ENCODE peak calls at places on chromosomes 12 and 14, in five cellular contexts. V, A, J, I and H are unnamed samples.
A peak's percentile ranks its signal among the peaks of the same experiment; 100 is the strongest.

GRCh38 chr12:64006211-64006610 is 161.7 kb downstream of the SRGAP1 start:
- DNase-seq in V (no peak), A (no peak), J (no peak), I (no peak), H (no peak)

GRCh38 chr12:78448692-78449091 is 415.9 kb upstream of the SYT1 start:
- DNase-seq in V (no peak), A (no peak), J (no peak), I (no peak), H (no peak)

GRCh38 chr12:107955966-107956643 is 173.0 kb upstream of the WSCD2 start:
- DNase-seq in V (no peak), A (no peak), J (no peak), I (no peak), H (peak; percentile 14)

GRCh38 chr14:54503476-54503875 is 6.2 kb upstream of the CGRRF1 start:
- DNase-seq in V (no peak), A (no peak), J (no peak), I (peak; percentile 45), H (peak; percentile 92)

GRCh38 chr12:60684988-60685655 is 1089.3 kb downstream of the SLC16A7 start:
- DNase-seq in V (no peak), A (no peak), J (no peak), I (no peak), H (peak; percentile 45)

GRCh38 chr14:49463146-49463545 is 123.0 kb downstream of the RPS29 start:
- DNase-seq in V (no peak), A (no peak), J (no peak), I (no peak), H (no peak)

GRCh38 chr12:98440165-98440581 is 75.2 kb upstream of the TMPO start:
- DNase-seq in V (no peak), A (no peak), J (no peak), I (no peak), H (no peak)

GRCh38 chr14:104450811-104451401 is 128.7 kb upstream of the C14orf180 start:
- DNase-seq in V (no peak), A (peak; percentile 22), J (no peak), I (no peak), H (no peak)

GRCh38 chr12:124321556-124322270 is 26.8 kb downstream of the RFLNA start:
- DNase-seq in V (no peak), A (no peak), J (no peak), I (no peak), H (no peak)

GRCh38 chr12:57152408-57153038 is 5.1 kb upstream of the LRP1-AS start:
- DNase-seq in V (no peak), A (no peak), J (no peak), I (no peak), H (no peak)
- TF ChIP-seq JUND in V (no peak), A (no peak), J (no peak), I (no peak), H (no peak)

GRCh38 chr12:52352951-52353350 is 14.3 kb downstream of the KRT85 start:
- DNase-seq in V (no peak), A (no peak), J (no peak), I (no peak), H (no peak)

GRCh38 chr12:52355181-52355580 is 12.1 kb downstream of the KRT85 start:
- DNase-seq in V (no peak), A (no peak), J (no peak), I (no peak), H (no peak)

GRCh38 chr12:52354197-52354596 is 13.1 kb downstream of the KRT85 start:
- DNase-seq in V (no peak), A (no peak), J (no peak), I (no peak), H (no peak)

GRCh38 chr12:52351196-52352059 is 15.9 kb downstream of the KRT85 start:
- DNase-seq in V (no peak), A (no peak), J (no peak), I (no peak), H (no peak)

GRCh38 chr12:52353766-52354165 is 13.5 kb downstream of the KRT85 start:
- DNase-seq in V (no peak), A (no peak), J (no peak), I (no peak), H (no peak)
- TF ChIP-seq JUND in V (no peak), A (no peak), J (no peak), I (no peak), H (no peak)

GRCh38 chr12:12016284-12017100 is 54.2 kb upstream of the BCL2L14 start:
- DNase-seq in V (no peak), A (no peak), J (no peak), I (no peak), H (no peak)

GRCh38 chr12:12019881-12020280 is 50.9 kb upstream of the BCL2L14 start:
- DNase-seq in V (no peak), A (peak; percentile 14), J (no peak), I (no peak), H (no peak)

GRCh38 chr12:12017135-12017581 is 53.6 kb upstream of the BCL2L14 start:
- DNase-seq in V (no peak), A (no peak), J (peak; percentile 74), I (no peak), H (peak; percentile 6)

GRCh38 chr12:12018454-12018853 is 52.3 kb upstream of the BCL2L14 start:
- DNase-seq in V (no peak), A (no peak), J (no peak), I (no peak), H (no peak)

GRCh38 chr12:12017798-12018197 is 52.9 kb upstream of the BCL2L14 start:
- DNase-seq in V (no peak), A (peak; percentile 59), J (no peak), I (no peak), H (peak; percentile 7)
- TF ChIP-seq JUND in V (no peak), A (no peak), J (no peak), I (no peak), H (no peak)

DNA sequence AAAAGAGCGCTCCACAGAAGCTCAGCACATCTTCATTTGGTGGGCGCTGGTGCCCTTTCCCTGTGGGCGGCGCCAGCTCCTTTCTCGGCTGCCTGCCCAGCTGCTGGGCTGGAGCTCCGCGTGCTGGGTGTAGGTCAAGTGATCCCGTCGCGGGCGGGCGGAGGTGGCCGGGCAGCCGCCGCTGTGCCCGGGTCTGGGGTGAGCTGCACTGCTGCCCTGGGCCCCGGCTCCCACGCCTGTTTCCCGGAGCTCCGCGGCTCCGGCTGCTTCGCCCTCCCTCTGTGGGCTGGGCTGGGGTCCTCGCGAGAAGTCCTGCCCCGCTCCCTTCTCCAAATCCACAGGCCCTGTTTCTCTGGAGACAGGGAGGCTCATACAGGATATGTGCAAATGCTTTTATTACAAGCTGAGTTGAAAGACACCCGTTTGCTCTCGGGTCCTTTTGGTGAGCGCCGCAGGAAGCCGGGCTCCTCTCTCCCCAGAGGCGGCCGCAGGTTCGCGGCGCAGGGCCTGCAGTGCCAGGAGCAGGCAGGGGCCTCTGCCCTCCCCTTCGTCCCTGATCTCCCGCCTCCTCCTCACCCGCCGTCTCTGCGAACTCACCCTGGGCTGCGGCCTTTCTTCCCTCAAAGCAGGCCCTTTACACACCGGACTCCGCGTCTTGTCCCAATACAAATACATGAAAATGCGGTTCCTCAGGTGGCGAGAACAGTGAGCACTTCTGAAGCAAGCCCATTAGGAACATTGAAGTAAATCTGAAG is 67.8 kb upstream of the CAPRIN2 start:
- DNase-seq in V (no peak), A (peak; percentile 79), J (peak; percentile 33), I (no peak), H (peak; percentile 15)
- TF ChIP-seq JUND in V (no peak), A (no peak), J (no peak), I (no peak), H (no peak)

DNA sequence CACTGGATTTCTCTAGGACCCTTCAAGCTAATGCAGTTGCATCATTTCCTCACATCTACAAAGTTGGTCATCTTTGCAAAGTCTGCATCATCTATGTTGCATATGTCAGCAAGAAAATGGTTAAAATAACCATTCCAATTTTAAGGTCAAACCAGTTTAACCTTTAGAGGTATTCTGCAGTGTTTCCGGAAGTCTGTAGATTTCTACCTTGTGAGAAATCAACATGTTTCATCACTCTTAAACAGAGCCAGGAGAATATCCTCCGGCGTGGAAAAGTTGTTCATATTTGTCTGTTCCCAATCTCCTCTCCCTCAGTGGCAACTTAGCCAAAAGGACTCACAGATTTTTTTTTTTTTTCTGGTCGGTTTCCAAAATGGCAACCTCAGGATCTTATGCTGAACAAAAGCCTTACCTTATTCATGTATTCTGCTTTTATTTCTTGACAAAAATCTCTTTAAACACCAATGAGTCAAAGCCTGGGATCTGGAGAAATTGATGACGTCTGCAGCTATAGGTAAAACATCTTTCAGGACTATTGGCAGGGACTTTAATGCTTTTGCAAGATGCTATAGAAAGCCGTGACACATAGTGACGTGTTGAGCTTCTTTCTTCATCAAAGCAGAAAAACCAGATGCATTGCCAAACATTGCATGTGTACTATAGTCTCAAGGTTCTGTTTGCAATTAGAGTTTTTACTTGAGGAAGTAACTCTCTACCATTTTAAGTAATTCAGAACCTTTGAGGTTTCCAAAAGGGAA is 16.0 kb upstream of the CDK17 start:
- DNase-seq in V (no peak), A (no peak), J (no peak), I (no peak), H (peak; percentile 88)
- TF ChIP-seq JUND in V (no peak), A (no peak), J (no peak), I (no peak), H (no peak)

DNA sequence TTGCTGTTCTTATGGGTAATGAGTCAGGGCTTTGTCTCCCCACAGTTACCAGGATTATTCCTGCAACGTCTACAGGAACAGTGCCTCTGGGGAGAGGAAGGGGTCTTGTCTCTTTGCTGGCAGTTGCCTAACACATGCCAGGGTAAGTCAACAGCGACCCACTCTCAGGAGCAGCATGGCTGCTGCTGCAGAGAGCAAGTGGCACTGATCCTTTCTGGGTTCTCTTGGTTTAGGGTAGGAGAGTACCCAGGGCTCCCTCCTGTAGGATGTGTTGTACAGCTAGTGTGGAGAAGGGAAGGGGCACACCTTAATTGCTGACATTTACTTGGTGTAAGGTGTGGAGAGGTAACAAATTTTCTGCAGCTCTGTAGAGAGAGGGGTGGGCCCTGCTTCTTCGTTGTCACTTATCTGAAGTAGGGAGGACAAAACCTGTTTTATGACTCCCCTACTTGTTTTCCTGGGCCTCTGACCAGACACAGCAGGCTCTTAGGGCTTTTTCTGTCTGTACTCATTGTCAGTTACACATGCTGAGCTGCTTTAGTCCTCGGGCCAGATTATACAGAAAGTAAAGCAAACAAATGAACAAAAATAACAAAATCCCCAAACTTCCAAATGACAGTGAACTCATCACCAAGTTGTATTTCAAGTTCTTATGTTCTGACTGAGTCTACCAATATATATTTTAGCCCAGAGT is 168.2 kb downstream of the ACSS3 start:
- DNase-seq in V (no peak), A (peak; percentile 48), J (no peak), I (no peak), H (no peak)
- TF ChIP-seq JUND in V (no peak), A (no peak), J (no peak), I (no peak), H (no peak)

GRCh38 chr14:68040633-68041369 is 221.2 kb downstream of the RAD51B start:
- DNase-seq in V (no peak), A (no peak), J (no peak), I (no peak), H (no peak)

GRCh38 chr14:68042002-68042401 is 222.4 kb downstream of the RAD51B start:
- DNase-seq in V (no peak), A (no peak), J (no peak), I (no peak), H (no peak)

GRCh38 chr14:68043752-68044151 is 224.2 kb downstream of the RAD51B start:
- DNase-seq in V (no peak), A (no peak), J (no peak), I (no peak), H (no peak)

GRCh38 chr14:68039593-68039992 is 220.0 kb downstream of the RAD51B start:
- DNase-seq in V (no peak), A (no peak), J (no peak), I (no peak), H (no peak)

GRCh38 chr14:68042591-68043210 is 223.1 kb downstream of the RAD51B start:
- DNase-seq in V (no peak), A (no peak), J (no peak), I (no peak), H (peak; percentile 61)
- TF ChIP-seq JUND in V (no peak), A (no peak), J (no peak), I (no peak), H (no peak)